ENCODE peak calls at places on chromosomes 7 and 10, in four cellular contexts. W, I, G and J are unnamed samples.
A peak's percentile ranks its signal among the peaks of the same experiment; 100 is the strongest.

GRCh38 chr7:14936530-14936929 is 34.0 kb upstream of the DGKB start:
- DNase-seq in I (peak; percentile 67), G (no peak), W (no peak), J (no peak)

GRCh38 chr7:81299272-81299671 is 380.4 kb upstream of the SEMA3C start:
- DNase-seq in G (peak; percentile 76), I (peak; percentile 25), W (no peak), J (no peak)

GRCh38 chr7:96122746-96123145 is 199.2 kb downstream of the SLC25A13 start:
- DNase-seq in G (no peak), I (no peak), W (no peak), J (no peak)

GRCh38 chr10:23871211-23871610 is 337.7 kb upstream of the KIAA1217 start:
- DNase-seq in W (no peak), G (no peak), I (no peak), J (no peak)

GRCh38 chr7:95694334-95694733 is 78.0 kb upstream of the DYNC1I1 start:
- DNase-seq in I (no peak), G (no peak), W (no peak), J (no peak)

GRCh38 chr7:89680161-89680560 is 474.1 kb upstream of the STEAP1 start:
- DNase-seq in G (no peak), W (no peak), I (no peak), J (no peak)

GRCh38 chr7:98265841-98266271 is 13.8 kb upstream of the TECPR1 start:
- DNase-seq in W (no peak), G (no peak), I (no peak), J (no peak)

GRCh38 chr10:43683451-43684197 is 34.9 kb upstream of the ZNF32 start:
- DNase-seq in W (peak; percentile 32), G (peak; percentile 41), I (peak; percentile 33), J (peak; percentile 42)

GRCh38 chr10:75486591-75486990 is 55.2 kb downstream of the LRMDA start:
- DNase-seq in G (no peak), W (no peak), I (no peak), J (no peak)

GRCh38 chr10:59876695-59877094 is 29.7 kb downstream of the CCDC6 start:
- DNase-seq in W (no peak), I (no peak), G (no peak), J (no peak)

GRCh38 chr7:137097111-137097510 is 228.7 kb downstream of the CHRM2 start:
- DNase-seq in G (no peak), I (no peak), W (no peak), J (no peak)

GRCh38 chr7:12942599-12942998 is 255.2 kb downstream of the ARL4A start:
- DNase-seq in G (no peak), W (no peak), I (no peak), J (no peak)

GRCh38 chr10:61975107-61975932 is 73.8 kb downstream of the ARID5B start:
- DNase-seq in I (no peak), G (peak; percentile 83), W (no peak), J (no peak)

GRCh38 chr10:124116771-124117510 is 23.5 kb upstream of the CHST15 start:
- DNase-seq in I (no peak), W (no peak), G (no peak), J (no peak)

GRCh38 chr7:102318482-102318971 is 31.9 kb downstream of the SH2B2 start:
- DNase-seq in I (peak; percentile 21), G (no peak), W (no peak), J (no peak)

GRCh38 chr7:142603870-142604448 is 145.3 kb upstream of the PRSS1 start:
- DNase-seq in I (peak; percentile 58), G (peak; percentile 70), W (peak; percentile 47), J (peak; percentile 58)

GRCh38 chr10:132698761-132699391 is 87.1 kb downstream of the NKX6-2 start:
- DNase-seq in I (no peak), W (no peak), G (no peak), J (no peak)

GRCh38 chr10:60369163-60369930 is 20.3 kb downstream of the ANK3 start:
- DNase-seq in W (no peak), I (no peak), G (no peak), J (no peak)

GRCh38 chr7:50795831-50796230 is 13.1 kb upstream of the GRB10 start:
- DNase-seq in W (no peak), G (no peak), I (peak; percentile 61), J (no peak)

GRCh38 chr7:13532028-13532753 is 457.3 kb downstream of the ETV1 start:
- DNase-seq in I (no peak), G (peak; percentile 25), W (no peak), J (no peak)

GRCh38 chr7:2710901-2711551 is 23.0 kb downstream of the AMZ1 start:
- DNase-seq in G (no peak), I (no peak), W (no peak), J (peak; percentile 71)

GRCh38 chr7:130896051-130896881 is 162.3 kb upstream of the KLF14 start:
- DNase-seq in G (peak; percentile 67), I (no peak), W (no peak), J (no peak)

GRCh38 chr10:71282323-71282680 is 36.8 kb upstream of the SLC29A3 start:
- DNase-seq in I (no peak), G (no peak), W (no peak), J (no peak)

GRCh38 chr7:135335628-135336139 is 102.0 kb downstream of the STRA8 start:
- DNase-seq in G (peak; percentile 72), W (peak; percentile 46), I (peak; percentile 95), J (peak; percentile 61)

GRCh38 chr7:127776776-127777390 is 124.9 kb downstream of the SND1 start:
- DNase-seq in G (no peak), W (no peak), I (no peak), J (no peak)

GRCh38 chr7:14600766-14601367 is 301.7 kb downstream of the DGKB start:
- DNase-seq in I (no peak), G (no peak), W (no peak), J (no peak)

GRCh38 chr10:33643042-33643441 is 308.6 kb upstream of the NRP1 start:
- DNase-seq in G (no peak), I (no peak), W (no peak), J (no peak)

GRCh38 chr10:123147635-123148413 is at the start of gene HMX2:
- DNase-seq in I (no peak), W (peak; percentile 65), G (no peak), J (peak; percentile 64)

GRCh38 chr7:94907420-94908203 is at the start of gene PPP1R9A:
- DNase-seq in G (peak; percentile 65), I (peak; percentile 68), W (peak; percentile 7), J (no peak)

GRCh38 chr10:72756674-72757385 is 64.9 kb downstream of the MCU start:
- DNase-seq in I (no peak), W (no peak), G (no peak), J (no peak)

GRCh38 chr10:113751116-113751728 is at the start of gene PLEKHS1:
- DNase-seq in G (no peak), I (peak; percentile 66), W (no peak), J (no peak)

GRCh38 chr7:40918701-40919271 is 784.0 kb downstream of the SUGCT start:
- DNase-seq in G (no peak), I (no peak), W (no peak), J (no peak)

GRCh38 chr7:90337106-90337505 is 9.4 kb upstream of the GTPBP10 start:
- DNase-seq in I (no peak), G (no peak), W (no peak), J (no peak)

GRCh38 chr7:43749383-43749940 is 9.0 kb upstream of the BLVRA start:
- DNase-seq in G (no peak), W (no peak), I (no peak), J (no peak)

GRCh38 chr7:149027560-149028345 is 552 bp downstream of the PDIA4 start:
- DNase-seq in G (peak; percentile 28), I (no peak), W (no peak), J (no peak)

GRCh38 chr7:157096286-157097055 is 42.3 kb upstream of the UBE3C start:
- DNase-seq in G (no peak), W (no peak), I (no peak), J (no peak)

GRCh38 chr10:104117839-104118323 is 4.1 kb upstream of the SFR1 start:
- DNase-seq in W (no peak), G (no peak), I (peak; percentile 49), J (no peak)

GRCh38 chr10:75253281-75254220 is 17.8 kb upstream of the COMTD1 start:
- DNase-seq in G (no peak), I (no peak), W (no peak), J (no peak)

GRCh38 chr10:34273340-34273739 is 541.8 kb downstream of the PARD3 start:
- DNase-seq in W (no peak), G (no peak), I (no peak), J (no peak)

GRCh38 chr10:100101526-100102076 is 19.9 kb upstream of the CPN1 start:
- DNase-seq in I (no peak), W (no peak), G (no peak), J (no peak)